ENCODE peak calls at places on chromosomes 12 and 14, in five cellular contexts. One of them, this sample, is unnamed. For H3K4me1, the result is how much of the 10 kb centered on the place peaks cover.

GRCh38 chr12:31232361-31232965 is 93.5 kb downstream of the SINHCAF start:
- DNase-seq in fibroblast of lung: no peak
- DNase-seq in HCT116: no peak
- DNase-seq in CD8-positive, alpha-beta T cell: no peak
- DNase-seq in PC-9: no peak
- DNase-seq in this sample: no peak

GRCh38 chr14:84807673-84808072 is 722.3 kb upstream of the FLRT2 start:
- DNase-seq in fibroblast of lung: no peak
- DNase-seq in HCT116: no peak
- DNase-seq in CD8-positive, alpha-beta T cell: no peak
- DNase-seq in PC-9: no peak
- DNase-seq in this sample: no peak

GRCh38 chr12:120234643-120235368 is 30.7 kb downstream of the PXN start:
- DNase-seq in fibroblast of lung: peak
- DNase-seq in HCT116: peak
- DNase-seq in CD8-positive, alpha-beta T cell: no peak
- DNase-seq in PC-9: peak
- DNase-seq in this sample: peak

GRCh38 chr12:45458238-45458637 is 242.3 kb downstream of the ANO6 start:
- DNase-seq in fibroblast of lung: peak
- DNase-seq in HCT116: no peak
- DNase-seq in CD8-positive, alpha-beta T cell: no peak
- DNase-seq in PC-9: no peak
- DNase-seq in this sample: no peak

GRCh38 chr12:96327889-96328288 is 72.3 kb downstream of the CDK17 start:
- DNase-seq in fibroblast of lung: no peak
- DNase-seq in HCT116: no peak
- DNase-seq in CD8-positive, alpha-beta T cell: no peak
- DNase-seq in PC-9: no peak
- DNase-seq in this sample: no peak

GRCh38 chr14:92956961-92957360 is 34.0 kb downstream of the CHGA start:
- DNase-seq in fibroblast of lung: no peak
- DNase-seq in HCT116: no peak
- DNase-seq in CD8-positive, alpha-beta T cell: no peak
- DNase-seq in PC-9: no peak
- DNase-seq in this sample: no peak

GRCh38 chr12:49664591-49665146 is 41.3 kb downstream of the PRPF40B start:
- DNase-seq in fibroblast of lung: no peak
- DNase-seq in HCT116: no peak
- DNase-seq in CD8-positive, alpha-beta T cell: no peak
- DNase-seq in PC-9: no peak
- DNase-seq in this sample: no peak

GRCh38 chr12:97637770-97638169 is 175.2 kb downstream of the RMST start:
- DNase-seq in fibroblast of lung: no peak
- DNase-seq in HCT116: no peak
- DNase-seq in CD8-positive, alpha-beta T cell: no peak
- DNase-seq in PC-9: no peak
- DNase-seq in this sample: no peak

GRCh38 chr14:83197271-83197670 is 1663.6 kb upstream of the SEL1L start:
- DNase-seq in fibroblast of lung: no peak
- DNase-seq in HCT116: no peak
- DNase-seq in CD8-positive, alpha-beta T cell: no peak
- DNase-seq in PC-9: no peak
- DNase-seq in this sample: no peak

GRCh38 chr14:50600849-50601248 is 40.9 kb downstream of the ATL1 start:
- DNase-seq in fibroblast of lung: peak
- DNase-seq in HCT116: no peak
- DNase-seq in CD8-positive, alpha-beta T cell: no peak
- DNase-seq in PC-9: no peak
- DNase-seq in this sample: no peak

GRCh38 chr12:124456133-124456651 is 111.2 kb downstream of the NCOR2 start:
- DNase-seq in fibroblast of lung: no peak
- DNase-seq in HCT116: no peak
- DNase-seq in CD8-positive, alpha-beta T cell: no peak
- DNase-seq in PC-9: no peak
- DNase-seq in this sample: no peak

GRCh38 chr14:63091394-63091996 is 46.2 kb upstream of the KCNH5 start:
- DNase-seq in fibroblast of lung: no peak
- DNase-seq in HCT116: no peak
- DNase-seq in CD8-positive, alpha-beta T cell: no peak
- DNase-seq in PC-9: no peak
- DNase-seq in this sample: no peak
- TF ChIP-seq CTCF in fibroblast of lung: no peak
- TF ChIP-seq CTCF in HCT116: no peak
- TF ChIP-seq CTCF in CD8-positive, alpha-beta T cell: no peak
- TF ChIP-seq CTCF in PC-9: no peak
- TF ChIP-seq CTCF in this sample: peak

GRCh38 chr12:113138826-113139225 is 3.3 kb upstream of the RASAL1 start:
- DNase-seq in fibroblast of lung: no peak
- DNase-seq in HCT116: no peak
- DNase-seq in CD8-positive, alpha-beta T cell: no peak
- DNase-seq in PC-9: no peak
- DNase-seq in this sample: no peak
- H3K4me1 ChIP-seq in fibroblast of lung: under half
- H3K4me1 ChIP-seq in HCT116: under half
- H3K4me1 ChIP-seq in CD8-positive, alpha-beta T cell: under half
- H3K4me1 ChIP-seq in PC-9: under half
- H3K4me1 ChIP-seq in this sample: under half

GRCh38 chr14:36204674-36205073 is 28.2 kb upstream of the PTCSC3 start:
- DNase-seq in fibroblast of lung: no peak
- DNase-seq in HCT116: no peak
- DNase-seq in CD8-positive, alpha-beta T cell: no peak
- DNase-seq in PC-9: no peak
- DNase-seq in this sample: no peak

GRCh38 chr14:36208690-36209278 is 32.3 kb upstream of the PTCSC3 start:
- DNase-seq in fibroblast of lung: no peak
- DNase-seq in HCT116: no peak
- DNase-seq in CD8-positive, alpha-beta T cell: no peak
- DNase-seq in PC-9: no peak
- DNase-seq in this sample: no peak

GRCh38 chr14:36212577-36212976 is 36.1 kb upstream of the PTCSC3 start:
- DNase-seq in fibroblast of lung: no peak
- DNase-seq in HCT116: no peak
- DNase-seq in CD8-positive, alpha-beta T cell: no peak
- DNase-seq in PC-9: no peak
- DNase-seq in this sample: no peak

GRCh38 chr14:36212987-36213386 is 36.5 kb upstream of the PTCSC3 start:
- DNase-seq in fibroblast of lung: no peak
- DNase-seq in HCT116: no peak
- DNase-seq in CD8-positive, alpha-beta T cell: no peak
- DNase-seq in PC-9: no peak
- DNase-seq in this sample: no peak

DNA sequence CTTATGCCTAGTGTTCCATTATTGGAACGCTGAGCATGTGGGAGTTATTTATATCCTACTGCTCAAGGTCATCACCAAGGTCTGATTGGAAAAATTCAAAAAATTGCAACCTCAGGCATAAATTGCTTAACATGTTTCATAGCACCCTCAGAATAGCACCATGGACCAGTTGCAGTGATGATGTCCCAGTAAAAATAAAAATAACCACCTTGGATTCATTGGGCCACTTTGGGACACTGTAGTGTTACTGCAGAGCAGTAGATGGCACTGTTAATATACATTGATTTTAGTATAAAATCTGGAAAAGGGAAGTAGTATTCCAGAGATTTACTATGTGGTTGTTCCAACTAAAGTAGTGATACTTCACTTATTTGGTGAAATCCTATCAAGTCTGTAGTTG is 31.0 kb upstream of the PTCSC3 start:
- DNase-seq in fibroblast of lung: peak
- DNase-seq in HCT116: no peak
- DNase-seq in CD8-positive, alpha-beta T cell: no peak
- DNase-seq in PC-9: no peak
- DNase-seq in this sample: no peak
- TF ChIP-seq CTCF in fibroblast of lung: peak
- TF ChIP-seq CTCF in HCT116: peak
- TF ChIP-seq CTCF in CD8-positive, alpha-beta T cell: no peak
- TF ChIP-seq CTCF in PC-9: peak
- TF ChIP-seq CTCF in this sample: peak

GRCh38 chr12:104723895-104724294 is 234.2 kb downstream of the SLC41A2 start:
- DNase-seq in fibroblast of lung: no peak
- DNase-seq in HCT116: no peak
- DNase-seq in CD8-positive, alpha-beta T cell: no peak
- DNase-seq in PC-9: no peak
- DNase-seq in this sample: no peak
- H3K4me1 ChIP-seq in fibroblast of lung: under half
- H3K4me1 ChIP-seq in HCT116: under half
- H3K4me1 ChIP-seq in CD8-positive, alpha-beta T cell: under half
- H3K4me1 ChIP-seq in PC-9: under half
- H3K4me1 ChIP-seq in this sample: under half

GRCh38 chr12:5489760-5490432 is 58.0 kb downstream of the NTF3 start:
- DNase-seq in fibroblast of lung: no peak
- DNase-seq in HCT116: no peak
- DNase-seq in CD8-positive, alpha-beta T cell: no peak
- DNase-seq in PC-9: no peak
- DNase-seq in this sample: no peak

GRCh38 chr12:5494343-5494742 is 62.4 kb downstream of the NTF3 start:
- DNase-seq in fibroblast of lung: no peak
- DNase-seq in HCT116: no peak
- DNase-seq in CD8-positive, alpha-beta T cell: no peak
- DNase-seq in PC-9: no peak
- DNase-seq in this sample: no peak

GRCh38 chr12:5492562-5492961 is 60.7 kb downstream of the NTF3 start:
- DNase-seq in fibroblast of lung: no peak
- DNase-seq in HCT116: no peak
- DNase-seq in CD8-positive, alpha-beta T cell: no peak
- DNase-seq in PC-9: no peak
- DNase-seq in this sample: no peak

GRCh38 chr12:5497329-5498058 is 65.6 kb downstream of the NTF3 start:
- DNase-seq in fibroblast of lung: no peak
- DNase-seq in HCT116: no peak
- DNase-seq in CD8-positive, alpha-beta T cell: no peak
- DNase-seq in PC-9: no peak
- DNase-seq in this sample: no peak

GRCh38 chr12:5493018-5493417 is 61.1 kb downstream of the NTF3 start:
- DNase-seq in fibroblast of lung: no peak
- DNase-seq in HCT116: no peak
- DNase-seq in CD8-positive, alpha-beta T cell: no peak
- DNase-seq in PC-9: no peak
- DNase-seq in this sample: no peak
- TF ChIP-seq CTCF in fibroblast of lung: no peak
- TF ChIP-seq CTCF in HCT116: no peak
- TF ChIP-seq CTCF in CD8-positive, alpha-beta T cell: no peak
- TF ChIP-seq CTCF in PC-9: no peak
- TF ChIP-seq CTCF in this sample: no peak

This sample was measured in foreskin keratinocyte.